ENCODE peak calls at places on chromosomes 5 and 9, in ten cellular contexts. J is EL, G is tibial artery, Q is lung microvascular endothelial cell, T is left cardiac atrium, Z is nephron progenitor cell, P is M059J, S is T follicular helper cell, M is mucosa of gallbladder, R is hippocampal formation. O is an unnamed sample.

GRCh38 chr5:149938791-149939358 is 5.7 kb downstream of the PDE6A start:
- DNase-seq in J (peak; percentile 91), G (peak; percentile 23), Q (peak; percentile 81), T (no peak), Z (no peak), P (peak; percentile 99), S (no peak), M (no peak), R (no peak), O (no peak)

GRCh38 chr5:32709789-32710334 is 1.3 kb upstream of the NPR3 start:
- DNase-seq in J (peak; percentile 89), G (peak; percentile 59), Q (peak; percentile 80), T (peak; percentile 76), Z (peak; percentile 77), P (peak; percentile 78), S (no peak), M (peak; percentile 73), R (peak; percentile 37), O (peak; percentile 88)

GRCh38 chr5:130549884-130550552 is 615.0 kb downstream of the HINT1 start:
- DNase-seq in J (peak; percentile 62), G (no peak), Q (peak; percentile 86), T (peak; percentile 19), Z (no peak), P (peak; percentile 92), S (no peak), M (no peak), R (no peak), O (no peak)

GRCh38 chr5:56850423-56850822 is 35.1 kb downstream of the MAP3K1 start:
- DNase-seq in J (no peak), G (no peak), Q (no peak), T (no peak), Z (no peak), P (no peak), S (no peak), M (no peak), R (no peak), O (no peak)

GRCh38 chr9:131275332-131276106 is 791 bp downstream of the FAM78A start:
- DNase-seq in J (no peak), G (no peak), Q (peak; percentile 16), T (peak; percentile 58), Z (peak; percentile 44), P (no peak), S (no peak), M (no peak), R (no peak), O (no peak)

GRCh38 chr9:105088499-105088898 is 156.0 kb upstream of the SLC44A1 start:
- DNase-seq in J (no peak), G (no peak), Q (no peak), T (no peak), Z (no peak), P (no peak), S (no peak), M (no peak), R (no peak), O (no peak)

GRCh38 chr9:90826326-90827020 is 24.9 kb downstream of the SYK start:
- DNase-seq in J (no peak), G (no peak), Q (no peak), T (no peak), Z (no peak), P (no peak), S (no peak), M (no peak), R (no peak), O (no peak)

GRCh38 chr5:142096382-142096781 is 12.2 kb upstream of the NDFIP1 start:
- DNase-seq in J (no peak), G (no peak), Q (no peak), T (no peak), Z (no peak), P (no peak), S (no peak), M (no peak), R (no peak), O (no peak)

GRCh38 chr9:132412089-132412488 is 2.1 kb downstream of the CFAP77 start:
- DNase-seq in J (peak; percentile 31), G (no peak), Q (peak; percentile 32), T (no peak), Z (peak; percentile 61), P (peak; percentile 29), S (no peak), M (no peak), R (no peak), O (peak; percentile 21)

GRCh38 chr5:177510567-177511053 is 984 bp upstream of the DOK3 start:
- DNase-seq in J (no peak), G (no peak), Q (no peak), T (no peak), Z (no peak), P (no peak), S (no peak), M (no peak), R (no peak), O (no peak)

GRCh38 chr9:91186311-91187101 is 175.2 kb downstream of the AUH start:
- DNase-seq in J (peak; percentile 43), G (no peak), Q (peak; percentile 65), T (no peak), Z (no peak), P (peak; percentile 90), S (no peak), M (peak; percentile 7), R (no peak), O (no peak)

GRCh38 chr9:124869466-124869985 is 7.6 kb downstream of the ARPC5L start:
- DNase-seq in J (no peak), G (no peak), Q (peak; percentile 32), T (peak; percentile 45), Z (peak; percentile 53), P (peak; percentile 43), S (no peak), M (no peak), R (no peak), O (no peak)

GRCh38 chr5:117246386-117246785 is 671.8 kb upstream of the SEMA6A start:
- DNase-seq in J (no peak), G (no peak), Q (no peak), T (no peak), Z (peak; percentile 15), P (no peak), S (no peak), M (no peak), R (no peak), O (no peak)

GRCh38 chr5:1118231-1118698 is 6.4 kb upstream of the SLC12A7 start:
- DNase-seq in J (no peak), G (no peak), Q (no peak), T (peak; percentile 80), Z (no peak), P (peak; percentile 71), S (no peak), M (no peak), R (no peak), O (no peak)

GRCh38 chr9:100352201-100352726 is 478 bp downstream of the TEX10 start:
- DNase-seq in J (peak; percentile 44), G (peak; percentile 28), Q (peak; percentile 25), T (peak; percentile 38), Z (no peak), P (peak; percentile 42), S (no peak), M (peak; percentile 13), R (no peak), O (no peak)

GRCh38 chr9:126326228-126327015 is at the start of gene MVB12B:
- DNase-seq in J (peak; percentile 31), G (no peak), Q (peak; percentile 20), T (peak; percentile 47), Z (peak; percentile 75), P (peak; percentile 28), S (peak; percentile 33), M (no peak), R (no peak), O (no peak)

GRCh38 chr5:114362977-114363721 is 1.3 kb downstream of the KCNN2 start:
- DNase-seq in J (peak; percentile 18), G (no peak), Q (peak; percentile 52), T (no peak), Z (peak; percentile 21), P (peak; percentile 6), S (no peak), M (no peak), R (no peak), O (no peak)

GRCh38 chr5:18744441-18744840 is 1110.2 kb downstream of the TAF11L14 start:
- DNase-seq in J (no peak), G (no peak), Q (no peak), T (no peak), Z (no peak), P (peak; percentile 40), S (no peak), M (no peak), R (no peak), O (no peak)

GRCh38 chr5:149160291-149160787 is 19.0 kb downstream of the ABLIM3 start:
- DNase-seq in J (no peak), G (no peak), Q (no peak), T (no peak), Z (no peak), P (no peak), S (no peak), M (no peak), R (no peak), O (no peak)

GRCh38 chr5:76958976-76959767 is 6.3 kb downstream of the CRHBP start:
- DNase-seq in J (peak; percentile 86), G (no peak), Q (peak; percentile 79), T (no peak), Z (no peak), P (peak; percentile 81), S (no peak), M (no peak), R (no peak), O (no peak)

GRCh38 chr5:179227196-179227577 is 118.1 kb downstream of the ADAMTS2 start:
- DNase-seq in J (no peak), G (peak; percentile 5), Q (no peak), T (peak; percentile 3), Z (no peak), P (no peak), S (no peak), M (no peak), R (no peak), O (no peak)

GRCh38 chr5:45274241-45274640 is 421.9 kb downstream of the HCN1 start:
- DNase-seq in J (no peak), G (no peak), Q (no peak), T (no peak), Z (no peak), P (no peak), S (no peak), M (no peak), R (no peak), O (no peak)